ENCODE peak calls at places on chromosomes 11 and 22, in four cellular contexts. One of them, this sample, is unnamed. For H3K27me3, the result is how much of the 10 kb centered on the place peaks cover.

GRCh38 chr11:126115820-126116319 is 53.2 kb upstream of the CDON start:
- DNase-seq in lower lobe of right lung: peak
- DNase-seq in PC-3: peak
- DNase-seq in stomach: peak
- DNase-seq in this sample: no peak

GRCh38 chr11:14065153-14065552 is 102.6 kb downstream of the SPON1 start:
- DNase-seq in lower lobe of right lung: no peak
- DNase-seq in PC-3: no peak
- DNase-seq in stomach: no peak
- DNase-seq in this sample: peak

GRCh38 chr11:96817488-96817887 is 427.7 kb downstream of the JRKL start:
- DNase-seq in lower lobe of right lung: no peak
- DNase-seq in PC-3: peak
- DNase-seq in stomach: no peak
- DNase-seq in this sample: no peak

GRCh38 chr22:46749682-46750529 is 11.9 kb upstream of the CERK start:
- DNase-seq in lower lobe of right lung: no peak
- DNase-seq in PC-3: no peak
- DNase-seq in stomach: no peak
- DNase-seq in this sample: no peak

GRCh38 chr11:95835351-95835750 is 45.1 kb downstream of the CEP57 start:
- DNase-seq in lower lobe of right lung: no peak
- DNase-seq in PC-3: no peak
- DNase-seq in stomach: no peak
- DNase-seq in this sample: no peak

GRCh38 chr11:18704698-18705097 is 6.1 kb downstream of the TMEM86A start:
- DNase-seq in lower lobe of right lung: no peak
- DNase-seq in PC-3: no peak
- DNase-seq in stomach: no peak
- DNase-seq in this sample: no peak

GRCh38 chr11:125457814-125458343 is 38.2 kb downstream of the FEZ1 start:
- DNase-seq in lower lobe of right lung: no peak
- DNase-seq in PC-3: no peak
- DNase-seq in stomach: no peak
- DNase-seq in this sample: peak

GRCh38 chr11:110479445-110480101 is 49.8 kb downstream of the FDX1 start:
- DNase-seq in lower lobe of right lung: no peak
- DNase-seq in PC-3: no peak
- DNase-seq in stomach: no peak
- DNase-seq in this sample: no peak

GRCh38 chr11:116326146-116326545 is 446.6 kb downstream of the BUD13 start:
- DNase-seq in lower lobe of right lung: no peak
- DNase-seq in PC-3: no peak
- DNase-seq in stomach: no peak
- DNase-seq in this sample: no peak

DNA sequence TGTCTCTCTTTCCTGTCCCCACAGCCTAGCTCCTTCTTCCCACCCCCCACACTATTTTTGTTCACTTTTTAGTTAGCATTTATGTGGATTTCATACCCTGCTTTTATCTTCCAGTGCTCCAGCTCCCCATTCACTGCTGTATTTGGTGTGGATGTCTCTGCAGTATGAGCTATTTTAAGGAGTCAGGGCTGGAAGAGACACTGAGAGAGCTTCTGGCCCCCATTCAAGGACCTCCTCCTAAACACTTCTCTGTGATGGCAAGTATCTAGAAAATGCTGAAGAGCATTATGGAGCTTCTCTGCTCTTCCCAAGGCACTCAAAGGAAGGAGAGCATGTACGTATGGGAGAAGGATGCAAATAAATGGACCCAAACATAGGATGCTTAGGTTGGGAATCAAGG is 79.5 kb downstream of the RAB30 start:
- DNase-seq in lower lobe of right lung: no peak
- DNase-seq in PC-3: no peak
- DNase-seq in stomach: no peak
- DNase-seq in this sample: no peak
- H3K4me3 ChIP-seq in lower lobe of right lung: no peak
- H3K4me3 ChIP-seq in PC-3: no peak
- H3K4me3 ChIP-seq in stomach: no peak
- H3K4me3 ChIP-seq in this sample: no peak

DNA sequence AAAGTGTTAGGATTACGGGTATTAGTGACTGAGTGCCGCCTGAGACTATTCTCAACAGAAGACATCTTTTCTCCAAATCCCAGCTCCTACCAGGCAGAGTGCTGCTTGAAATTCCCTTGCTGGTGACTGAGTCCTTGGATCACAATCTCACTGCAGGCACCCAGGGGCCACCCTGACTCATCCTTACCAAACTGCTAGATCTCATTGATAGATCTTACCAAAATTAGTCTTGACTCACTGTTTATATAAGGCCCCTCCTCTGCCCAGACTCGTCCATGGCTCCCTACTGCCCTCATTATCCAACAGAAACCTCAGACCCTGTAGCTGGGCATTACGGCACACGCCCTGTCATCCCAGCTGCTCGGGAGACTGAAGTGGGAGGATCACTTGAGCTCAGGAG is 14.7 kb downstream of the TBC1D10A start:
- DNase-seq in lower lobe of right lung: no peak
- DNase-seq in PC-3: peak
- DNase-seq in stomach: no peak
- DNase-seq in this sample: no peak
- H3K27ac ChIP-seq in lower lobe of right lung: peak
- H3K27ac ChIP-seq in PC-3: peak
- H3K27ac ChIP-seq in stomach: peak
- H3K27ac ChIP-seq in this sample: no peak

DNA sequence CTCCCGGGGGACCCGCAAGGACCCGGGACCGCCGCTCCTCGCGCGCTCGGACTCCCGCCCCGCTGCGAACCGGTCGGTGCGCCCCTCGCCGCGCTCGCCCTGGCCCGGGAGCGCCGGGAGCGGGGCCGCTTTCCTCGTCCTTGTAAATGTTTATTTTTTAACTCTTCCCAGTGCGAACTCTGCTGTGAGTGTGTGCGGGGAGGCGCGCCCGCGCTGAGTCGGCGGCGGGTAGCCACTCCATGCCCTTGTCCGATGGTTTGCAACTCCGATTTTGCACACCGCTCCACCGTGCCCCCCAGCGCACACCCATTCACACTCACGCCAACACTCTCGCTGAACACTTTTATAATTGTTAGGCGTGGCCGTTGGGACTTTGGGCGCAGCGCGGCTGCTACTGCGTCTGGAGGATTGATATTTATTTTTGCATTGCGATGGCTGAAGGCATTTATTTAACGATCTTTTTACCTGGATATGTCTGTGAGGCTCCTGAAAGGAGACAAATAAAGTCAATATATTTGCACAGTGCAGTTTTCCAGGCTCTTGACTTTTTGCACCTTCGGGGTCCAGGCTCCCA is 1.0 kb downstream of the C11orf96 start:
- DNase-seq in lower lobe of right lung: no peak
- DNase-seq in PC-3: peak
- DNase-seq in stomach: no peak
- DNase-seq in this sample: no peak
- H3K27me3 ChIP-seq in lower lobe of right lung: under half
- H3K27me3 ChIP-seq in PC-3: under half
- H3K27me3 ChIP-seq in stomach: under half
- H3K27me3 ChIP-seq in this sample: under half

DNA sequence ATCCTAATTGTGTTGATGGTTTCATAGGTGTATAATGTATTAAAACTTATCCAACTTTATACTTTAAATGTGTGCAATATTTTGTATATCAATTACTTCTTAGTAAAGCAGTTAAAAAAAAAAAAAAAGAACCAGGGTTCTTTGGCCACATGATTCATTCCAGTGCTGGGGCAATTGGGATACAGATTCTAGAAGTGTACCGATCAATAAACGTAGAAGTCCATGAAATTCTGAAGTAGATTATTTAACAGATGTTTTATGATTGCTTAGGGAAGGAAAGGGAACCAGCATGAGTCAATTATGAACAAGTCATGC is 51.0 kb downstream of the MAPK1 start:
- DNase-seq in lower lobe of right lung: no peak
- DNase-seq in PC-3: no peak
- DNase-seq in stomach: no peak
- DNase-seq in this sample: no peak
- H3K4me3 ChIP-seq in lower lobe of right lung: no peak
- H3K4me3 ChIP-seq in PC-3: no peak
- H3K4me3 ChIP-seq in stomach: no peak
- H3K4me3 ChIP-seq in this sample: no peak

GRCh38 chr11:111937859-111938258 is 716 bp downstream of the DIXDC1 start:
- DNase-seq in lower lobe of right lung: no peak
- DNase-seq in PC-3: no peak
- DNase-seq in stomach: no peak
- DNase-seq in this sample: no peak
- H3K27ac ChIP-seq in lower lobe of right lung: no peak
- H3K27ac ChIP-seq in PC-3: no peak
- H3K27ac ChIP-seq in stomach: peak
- H3K27ac ChIP-seq in this sample: peak

GRCh38 chr22:42414565-42415298 is 17.5 kb downstream of the NFAM1 start:
- DNase-seq in lower lobe of right lung: no peak
- DNase-seq in PC-3: no peak
- DNase-seq in stomach: no peak
- DNase-seq in this sample: no peak
- H3K27me3 ChIP-seq in lower lobe of right lung: under half
- H3K27me3 ChIP-seq in PC-3: under half
- H3K27me3 ChIP-seq in stomach: under half
- H3K27me3 ChIP-seq in this sample: under half